ENCODE peak calls at places on chromosomes 6 and 20, in six cellular contexts. W is astrocyte; O is cardiac muscle cell; X is activated CD8-positive, alpha-beta memory T cell treated with anti-CD3 and anti-CD28 coated beads for 48 hours; V is T-helper 1 cell; E is EL. Y is an unnamed sample.

GRCh38 chr6:117346142-117346930 is 79.4 kb downstream of the ROS1 start:
- DNase-seq in W (peak; percentile 15), O (peak; percentile 30), X (no peak), V (no peak), E (peak; percentile 42), Y (no peak)

GRCh38 chr6:108557494-108558371 is 3.0 kb upstream of the FOXO3 start:
- DNase-seq in W (no peak), O (peak; percentile 86), X (peak; percentile 45), V (peak; percentile 77), E (peak; percentile 69), Y (peak; percentile 77)

GRCh38 chr6:14804444-14805210 is 441.2 kb upstream of the JARID2 start:
- DNase-seq in W (peak; percentile 92), O (peak; percentile 73), X (no peak), V (no peak), E (peak; percentile 86), Y (no peak)

GRCh38 chr20:57622201-57622570 is 2.0 kb upstream of the ZBP1 start:
- DNase-seq in W (no peak), O (no peak), X (no peak), V (no peak), E (no peak), Y (no peak)

GRCh38 chr20:49936153-49937022 is at the start of gene RNF114:
- DNase-seq in W (peak; percentile 69), O (peak; percentile 95), X (peak; percentile 85), V (peak; percentile 89), E (peak; percentile 90), Y (peak; percentile 95)

GRCh38 chr6:117600008-117600743 is 2.1 kb downstream of the GOPC start:
- DNase-seq in W (peak; percentile 46), O (no peak), X (no peak), V (no peak), E (peak; percentile 46), Y (peak; percentile 44)

GRCh38 chr6:113414511-113414910 is 442.6 kb upstream of the MARCKS start:
- DNase-seq in W (peak; percentile 73), O (peak; percentile 36), X (no peak), V (no peak), E (peak; percentile 87), Y (peak; percentile 6)

GRCh38 chr6:16819752-16820151 is 58.5 kb upstream of the ATXN1 start:
- DNase-seq in W (no peak), O (no peak), X (no peak), V (no peak), E (peak; percentile 17), Y (peak; percentile 28)

GRCh38 chr20:22663528-22664025 is 79.2 kb upstream of the FOXA2 start:
- DNase-seq in W (no peak), O (no peak), X (no peak), V (no peak), E (no peak), Y (no peak)

GRCh38 chr6:148414836-148415235 is 72.2 kb downstream of the SASH1 start:
- DNase-seq in W (peak; percentile 85), O (no peak), X (no peak), V (no peak), E (peak; percentile 85), Y (no peak)

GRCh38 chr6:145733770-145734169 is 1.6 kb downstream of the EPM2A start:
- DNase-seq in W (no peak), O (no peak), X (no peak), V (no peak), E (no peak), Y (no peak)

GRCh38 chr6:142187209-142187608 is 40.1 kb downstream of the VTA1 start:
- DNase-seq in W (peak; percentile 56), O (peak; percentile 73), X (no peak), V (no peak), E (no peak), Y (no peak)

GRCh38 chr6:106360410-106360988 is at the start of gene CRYBG1:
- DNase-seq in W (no peak), O (peak; percentile 69), X (peak; percentile 37), V (peak; percentile 58), E (peak; percentile 41), Y (peak; percentile 38)

GRCh38 chr6:32087574-32088486 is 21.3 kb downstream of the TNXB start:
- DNase-seq in W (no peak), O (peak; percentile 78), X (peak; percentile 40), V (peak; percentile 59), E (peak; percentile 77), Y (peak; percentile 84)

GRCh38 chr20:63090052-63090451 is 83.3 kb upstream of the BHLHE23 start:
- DNase-seq in W (no peak), O (no peak), X (no peak), V (no peak), E (no peak), Y (no peak)

GRCh38 chr20:1278323-1278660 is 12.2 kb downstream of the SNPH start:
- DNase-seq in W (no peak), O (no peak), X (no peak), V (no peak), E (no peak), Y (no peak)

GRCh38 chr20:38131588-38132121 is 33.4 kb downstream of the TGM2 start:
- DNase-seq in W (no peak), O (no peak), X (no peak), V (no peak), E (peak; percentile 69), Y (no peak)

GRCh38 chr6:125236536-125237327 is 65.0 kb downstream of the HDDC2 start:
- DNase-seq in W (no peak), O (no peak), X (no peak), V (no peak), E (peak; percentile 50), Y (no peak)

GRCh38 chr20:63708301-63709148 is 686 bp downstream of the ZGPAT start:
- DNase-seq in W (no peak), O (no peak), X (no peak), V (no peak), E (no peak), Y (peak; percentile 43)

GRCh38 chr6:6661191-6661590 is 72.7 kb downstream of the LY86 start:
- DNase-seq in W (no peak), O (no peak), X (no peak), V (no peak), E (no peak), Y (no peak)

GRCh38 chr6:17429381-17430061 is 36.1 kb downstream of the CAP2 start:
- DNase-seq in W (peak; percentile 57), O (no peak), X (no peak), V (no peak), E (peak; percentile 33), Y (no peak)

GRCh38 chr6:36546664-36546957 is 668 bp downstream of the STK38 start:
- DNase-seq in W (no peak), O (no peak), X (no peak), V (no peak), E (no peak), Y (no peak)

GRCh38 chr6:142947702-142948480 is 2.9 kb upstream of the HIVEP2 start:
- DNase-seq in W (no peak), O (no peak), X (no peak), V (peak; percentile 29), E (no peak), Y (peak; percentile 83)